ENCODE peak calls at places on chromosomes 3 and 15, in nine cellular contexts. Z, F, R, P, V, D, T, S and L are unnamed samples.

GRCh38 chr15:65595960-65596359 is 15.0 kb downstream of the INTS14 start:
- DNase-seq in Z (no peak), F (no peak), R (no peak), P (no peak), V (peak), D (no peak), T (peak), S (no peak), L (peak)

GRCh38 chr3:2154596-2154995 is 55.9 kb downstream of the CNTN4 start:
- DNase-seq in Z (no peak), F (no peak), R (no peak), P (no peak), V (no peak), D (no peak), T (peak), S (no peak), L (no peak)

GRCh38 chr3:143090486-143090885 is 29.1 kb upstream of the CHST2 start:
- DNase-seq in Z (no peak), F (no peak), R (no peak), P (no peak), V (no peak), D (no peak), T (peak), S (no peak), L (no peak)

GRCh38 chr3:41159581-41160189 is 39.6 kb upstream of the CTNNB1 start:
- DNase-seq in Z (no peak), F (no peak), R (no peak), P (no peak), V (no peak), D (no peak), T (no peak), S (no peak), L (no peak)

GRCh38 chr3:167346171-167346570 is 33.9 kb downstream of the ZBBX start:
- DNase-seq in Z (no peak), F (no peak), R (no peak), P (no peak), V (no peak), D (no peak), T (no peak), S (no peak), L (no peak)

GRCh38 chr15:52673312-52673711 is 5.9 kb downstream of the ATOSA start:
- DNase-seq in Z (no peak), F (no peak), R (peak), P (peak), V (no peak), D (no peak), T (no peak), S (no peak), L (no peak)

GRCh38 chr3:189372205-189372764 is 200.5 kb downstream of the TPRG1 start:
- DNase-seq in Z (no peak), F (no peak), R (no peak), P (no peak), V (no peak), D (no peak), T (no peak), S (no peak), L (no peak)

GRCh38 chr15:101773496-101774100 is 29.7 kb upstream of the OR4F6 start:
- DNase-seq in Z (no peak), F (no peak), R (no peak), P (peak), V (no peak), D (peak), T (no peak), S (peak), L (peak)

GRCh38 chr3:155412856-155413255 is 119.4 kb upstream of the STRIT1 start:
- DNase-seq in Z (no peak), F (no peak), R (no peak), P (no peak), V (no peak), D (no peak), T (no peak), S (no peak), L (no peak)

GRCh38 chr15:39171944-39172368 is 408.9 kb upstream of the THBS1 start:
- DNase-seq in Z (peak), F (peak), R (peak), P (peak), V (peak), D (peak), T (peak), S (peak), L (no peak)

GRCh38 chr3:14431556-14431927 is 29.1 kb downstream of the SLC6A6 start:
- DNase-seq in Z (no peak), F (no peak), R (no peak), P (no peak), V (no peak), D (no peak), T (no peak), S (no peak), L (peak)

GRCh38 chr3:128849776-128850542 is 29.5 kb upstream of the ACAD9 start:
- DNase-seq in Z (peak), F (no peak), R (no peak), P (peak), V (no peak), D (no peak), T (peak), S (no peak), L (no peak)

GRCh38 chr15:76169013-76169412 is 109.2 kb downstream of the TMEM266 start:
- DNase-seq in Z (no peak), F (no peak), R (peak), P (peak), V (no peak), D (peak), T (no peak), S (no peak), L (peak)

GRCh38 chr3:197460002-197460401 is 95.8 kb downstream of the BDH1 start:
- DNase-seq in Z (no peak), F (no peak), R (no peak), P (no peak), V (no peak), D (no peak), T (no peak), S (no peak), L (no peak)

GRCh38 chr15:50830477-50831354 is 65.2 kb upstream of the SPPL2A start:
- DNase-seq in Z (peak), F (no peak), R (no peak), P (no peak), V (no peak), D (no peak), T (no peak), S (no peak), L (no peak)

GRCh38 chr3:142844339-142844977 is 44.4 kb downstream of the PCOLCE2 start:
- DNase-seq in Z (peak), F (no peak), R (peak), P (peak), V (peak), D (no peak), T (peak), S (no peak), L (peak)

GRCh38 chr15:67241132-67241855 is 13.2 kb downstream of the AAGAB start:
- DNase-seq in Z (no peak), F (peak), R (no peak), P (no peak), V (no peak), D (no peak), T (no peak), S (no peak), L (peak)

GRCh38 chr3:132622148-132622547 is 25.1 kb downstream of the ACKR4 start:
- DNase-seq in Z (no peak), F (no peak), R (no peak), P (no peak), V (no peak), D (no peak), T (no peak), S (no peak), L (peak)

GRCh38 chr3:141530133-141530768 is 43.4 kb downstream of the RASA2 start:
- DNase-seq in Z (peak), F (no peak), R (peak), P (peak), V (no peak), D (no peak), T (no peak), S (no peak), L (no peak)

GRCh38 chr3:195885036-195885871 is 23.1 kb downstream of the TNK2 start:
- DNase-seq in Z (no peak), F (no peak), R (no peak), P (no peak), V (no peak), D (no peak), T (no peak), S (no peak), L (no peak)

GRCh38 chr3:99938270-99938955 is 120.8 kb downstream of the CMSS1 start:
- DNase-seq in Z (peak), F (no peak), R (peak), P (peak), V (no peak), D (no peak), T (no peak), S (no peak), L (peak)

GRCh38 chr3:69166446-69166845 is 44.1 kb upstream of the LMOD3 start:
- DNase-seq in Z (no peak), F (no peak), R (no peak), P (no peak), V (no peak), D (no peak), T (no peak), S (no peak), L (no peak)

GRCh38 chr3:117059054-117059989 is 349.7 kb downstream of the TUSC7 start:
- DNase-seq in Z (peak), F (no peak), R (peak), P (peak), V (peak), D (no peak), T (peak), S (no peak), L (no peak)

GRCh38 chr3:10883478-10884234 is 67.6 kb downstream of the SLC6A11 start:
- DNase-seq in Z (peak), F (no peak), R (peak), P (peak), V (peak), D (peak), T (peak), S (peak), L (peak)

GRCh38 chr3:160400631-160401150 is 1.2 kb downstream of the SMC4 start:
- DNase-seq in Z (no peak), F (no peak), R (no peak), P (peak), V (no peak), D (no peak), T (peak), S (peak), L (peak)

GRCh38 chr3:45940004-45940780 is 3.1 kb upstream of the CXCR6 start:
- DNase-seq in Z (no peak), F (no peak), R (no peak), P (no peak), V (no peak), D (no peak), T (no peak), S (no peak), L (no peak)

GRCh38 chr3:112858410-112859069 is 11.9 kb upstream of the CD200R1L start:
- DNase-seq in Z (peak), F (no peak), R (peak), P (peak), V (no peak), D (no peak), T (no peak), S (no peak), L (no peak)

GRCh38 chr3:45034612-45035252 is 8.6 kb downstream of the CLEC3B start:
- DNase-seq in Z (no peak), F (no peak), R (no peak), P (no peak), V (no peak), D (no peak), T (no peak), S (no peak), L (peak)

GRCh38 chr3:128917291-128917690 is 37.9 kb downstream of the ACAD9 start:
- DNase-seq in Z (no peak), F (no peak), R (no peak), P (no peak), V (no peak), D (no peak), T (no peak), S (no peak), L (no peak)

GRCh38 chr3:183031826-183032225 is 51.5 kb upstream of the DCUN1D1 start:
- DNase-seq in Z (peak), F (no peak), R (no peak), P (peak), V (no peak), D (no peak), T (no peak), S (no peak), L (no peak)

GRCh38 chr3:118772036-118773030 is 262.3 kb downstream of the IGSF11 start:
- DNase-seq in Z (peak), F (peak), R (no peak), P (no peak), V (no peak), D (no peak), T (no peak), S (no peak), L (no peak)

GRCh38 chr3:107620534-107620933 is 97.8 kb downstream of the BBX start:
- DNase-seq in Z (no peak), F (no peak), R (no peak), P (no peak), V (no peak), D (no peak), T (no peak), S (no peak), L (no peak)

GRCh38 chr3:179977356-179977755 is 59.4 kb downstream of the PEX5L start:
- DNase-seq in Z (no peak), F (no peak), R (no peak), P (no peak), V (no peak), D (no peak), T (no peak), S (no peak), L (no peak)

GRCh38 chr3:179969525-179969924 is 67.2 kb downstream of the PEX5L start:
- DNase-seq in Z (peak), F (peak), R (no peak), P (peak), V (peak), D (no peak), T (no peak), S (no peak), L (no peak)

GRCh38 chr3:179971280-179971679 is 65.5 kb downstream of the PEX5L start:
- DNase-seq in Z (no peak), F (no peak), R (no peak), P (peak), V (no peak), D (no peak), T (no peak), S (no peak), L (no peak)

GRCh38 chr3:179973931-179974361 is 62.8 kb downstream of the PEX5L start:
- DNase-seq in Z (no peak), F (no peak), R (no peak), P (no peak), V (no peak), D (peak), T (no peak), S (no peak), L (no peak)

DNA sequence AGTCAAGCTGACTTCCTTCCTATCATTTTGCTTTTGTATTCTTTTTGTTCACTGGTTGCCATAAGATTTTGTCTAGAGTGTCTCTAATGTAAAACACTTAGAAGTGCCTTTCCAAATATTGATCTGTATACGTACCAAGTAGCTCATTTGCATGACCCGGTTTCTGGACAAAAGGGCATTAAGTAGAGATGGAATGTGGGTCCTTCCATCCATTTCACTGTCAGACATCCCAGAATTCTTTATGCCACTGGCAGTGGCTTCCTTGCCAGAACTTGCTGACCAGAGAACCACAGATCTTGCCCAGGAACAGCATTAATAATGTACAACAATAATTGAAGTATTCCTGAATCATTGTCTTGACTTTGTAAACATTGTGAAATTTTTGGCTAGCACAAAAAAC is 63.7 kb downstream of the PEX5L start:
- DNase-seq in Z (no peak), F (no peak), R (no peak), P (no peak), V (no peak), D (no peak), T (no peak), S (no peak), L (no peak)
- H3K4me2 ChIP-seq in Z (no peak), F (no peak), R (no peak), P (no peak), V (no peak), D (no peak), T (no peak), S (no peak), L (no peak)

DNA sequence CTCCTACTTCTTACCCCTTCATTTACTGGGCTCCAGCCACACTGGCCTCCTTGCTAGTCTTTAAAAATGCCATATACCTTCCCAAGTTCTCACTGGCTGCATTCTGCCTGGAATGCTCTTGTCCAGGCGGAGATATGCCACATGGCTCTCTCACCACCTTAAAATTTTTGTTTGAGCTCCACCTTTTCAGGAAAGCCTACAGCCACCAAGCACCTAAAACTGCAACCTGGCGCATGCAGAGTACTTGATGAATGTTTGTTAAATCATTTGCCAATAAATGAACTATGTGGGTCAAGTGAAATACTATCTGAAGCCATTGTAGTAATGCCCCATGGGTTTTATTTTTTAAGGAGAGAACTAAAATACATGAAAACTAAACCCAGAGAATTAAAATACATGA is 54.3 kb downstream of the GLB1 start:
- DNase-seq in Z (no peak), F (no peak), R (no peak), P (no peak), V (no peak), D (no peak), T (no peak), S (no peak), L (no peak)
- H3K4me2 ChIP-seq in Z (no peak), F (no peak), R (no peak), P (no peak), V (no peak), D (no peak), T (no peak), S (no peak), L (no peak)

GRCh38 chr3:185270262-185270955 is 16.6 kb upstream of the EHHADH start:
- DNase-seq in Z (peak), F (no peak), R (peak), P (peak), V (peak), D (peak), T (peak), S (peak), L (peak)
- H3K4me2 ChIP-seq in Z (no peak), F (no peak), R (no peak), P (no peak), V (no peak), D (no peak), T (no peak), S (no peak), L (no peak)

GRCh38 chr15:29554531-29554930 is 267.7 kb downstream of the TJP1 start:
- DNase-seq in Z (no peak), F (no peak), R (no peak), P (no peak), V (no peak), D (no peak), T (no peak), S (no peak), L (no peak)
- H3K4me2 ChIP-seq in Z (no peak), F (no peak), R (no peak), P (no peak), V (no peak), D (no peak), T (no peak), S (no peak), L (no peak)

GRCh38 chr3:67196677-67197076 is 198.6 kb downstream of the KBTBD8 start:
- DNase-seq in Z (no peak), F (no peak), R (no peak), P (no peak), V (no peak), D (no peak), T (no peak), S (no peak), L (no peak)

GRCh38 chr3:67198374-67198773 is 200.3 kb downstream of the KBTBD8 start:
- DNase-seq in Z (no peak), F (no peak), R (no peak), P (no peak), V (no peak), D (no peak), T (no peak), S (no peak), L (no peak)

GRCh38 chr3:67200618-67201017 is 202.5 kb downstream of the KBTBD8 start:
- DNase-seq in Z (no peak), F (no peak), R (no peak), P (no peak), V (no peak), D (no peak), T (no peak), S (no peak), L (no peak)

DNA sequence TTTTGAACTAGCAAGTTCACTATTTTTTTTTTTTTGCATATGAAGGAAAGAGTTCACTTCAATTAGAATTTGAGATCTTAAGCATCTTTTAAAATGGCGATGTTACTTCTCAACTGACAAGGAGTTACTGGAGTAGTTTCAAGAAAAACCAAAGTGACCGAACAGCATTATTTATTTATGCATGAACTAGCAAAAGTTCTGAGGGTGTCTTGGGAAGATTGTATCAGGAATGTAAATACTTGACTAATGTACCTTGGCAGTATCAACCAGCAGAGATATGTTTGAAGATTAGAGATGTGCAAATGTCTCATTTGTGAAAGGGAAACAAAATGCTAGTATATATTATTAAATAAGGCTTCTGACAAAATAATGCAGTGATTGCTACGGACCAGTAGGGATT is 203.9 kb downstream of the KBTBD8 start:
- DNase-seq in Z (no peak), F (no peak), R (no peak), P (no peak), V (no peak), D (no peak), T (no peak), S (no peak), L (no peak)
- H3K4me2 ChIP-seq in Z (no peak), F (no peak), R (no peak), P (no peak), V (no peak), D (no peak), T (no peak), S (no peak), L (no peak)

DNA sequence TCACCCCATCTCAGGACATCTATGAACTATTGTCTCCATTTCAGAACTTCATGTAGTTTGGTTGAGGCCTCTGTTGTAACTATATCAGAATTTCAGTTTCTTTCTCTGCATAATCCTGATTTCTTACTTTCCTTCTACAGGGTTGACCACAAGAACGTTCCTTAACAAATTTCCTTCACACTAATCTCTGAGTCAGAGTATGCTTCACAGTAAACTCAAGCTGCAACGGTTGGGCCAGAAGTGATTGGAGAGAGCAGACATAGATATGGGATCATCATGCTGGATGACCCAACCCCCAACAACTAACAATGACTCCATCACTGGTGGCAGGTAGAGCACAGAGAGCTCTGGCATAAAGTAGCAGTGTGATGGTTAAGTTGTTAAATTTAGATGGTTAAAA is 128.8 kb upstream of the OSTN start:
- DNase-seq in Z (peak), F (no peak), R (peak), P (peak), V (no peak), D (no peak), T (no peak), S (no peak), L (no peak)
- H3K4me2 ChIP-seq in Z (peak), F (no peak), R (peak), P (peak), V (no peak), D (no peak), T (no peak), S (no peak), L (no peak)

GRCh38 chr15:46703871-46704637 is 1013.3 kb upstream of the SEMA6D start:
- DNase-seq in Z (no peak), F (peak), R (no peak), P (no peak), V (no peak), D (no peak), T (no peak), S (no peak), L (no peak)
- H3K4me2 ChIP-seq in Z (no peak), F (peak), R (no peak), P (no peak), V (no peak), D (no peak), T (no peak), S (no peak), L (no peak)

GRCh38 chr3:49711489-49711888 is 8.0 kb downstream of the AMIGO3 start:
- DNase-seq in Z (no peak), F (no peak), R (no peak), P (no peak), V (no peak), D (no peak), T (no peak), S (no peak), L (no peak)
- H3K4me2 ChIP-seq in Z (no peak), F (no peak), R (no peak), P (no peak), V (no peak), D (no peak), T (no peak), S (no peak), L (no peak)